ENCODE peak calls at places on chromosomes 16 and 17, in seven cellular contexts. U is adrenal gland; C is stomach; E is kidney; N is left lung; M is upper lobe of right lung; B is naive thymus-derived CD4-positive, alpha-beta T cell. S is an unnamed sample. For H3K4me1, the result is how much of the 10 kb centered on the place peaks cover.

GRCh38 chr16:82867425-82867824 is 240.7 kb downstream of the CDH13 start:
- DNase-seq in B (no peak), U (peak), M (no peak), C (no peak), E (no peak), N (no peak), S (no peak)

GRCh38 chr16:89004209-89004831 is 27.3 kb upstream of the CBFA2T3 start:
- DNase-seq in C (no peak), E (peak), M (no peak), N (peak), B (no peak), U (no peak), S (no peak)

GRCh38 chr16:25264599-25264998 is 7.0 kb upstream of the ZKSCAN2 start:
- DNase-seq in N (no peak), C (no peak), E (no peak), U (no peak), M (no peak), B (no peak), S (no peak)

GRCh38 chr17:56074366-56074765 is 78.9 kb upstream of the ANKFN1 start:
- DNase-seq in M (no peak), U (no peak), B (no peak), C (no peak), E (no peak), N (no peak), S (no peak)

GRCh38 chr16:54072237-54072636 is 214.3 kb downstream of the IRX3 start:
- DNase-seq in B (no peak), U (no peak), N (no peak), E (no peak), M (no peak), C (no peak), S (no peak)

GRCh38 chr17:34252138-34252889 is 2.8 kb upstream of the CCL2 start:
- DNase-seq in B (no peak), U (peak), M (peak), E (peak), N (peak), C (peak), S (no peak)

GRCh38 chr17:77332981-77333685 is 192.4 kb downstream of the SEC14L1 start:
- DNase-seq in M (peak), E (no peak), B (no peak), U (peak), N (no peak), C (peak), S (peak)

GRCh38 chr16:30142672-30143346 is 19.8 kb upstream of the MAPK3 start:
- DNase-seq in N (no peak), C (no peak), U (no peak), B (no peak), M (no peak), E (no peak), S (no peak)

GRCh38 chr17:29291163-29291752 is 2.7 kb downstream of the NUFIP2 start:
- DNase-seq in U (no peak), N (no peak), C (no peak), E (no peak), B (peak), M (no peak), S (peak)

GRCh38 chr16:31499928-31500327 is 8.3 kb downstream of the RUSF1 start:
- DNase-seq in M (no peak), N (no peak), U (no peak), C (no peak), B (no peak), E (no peak), S (no peak)

GRCh38 chr17:78412403-78412802 is 34.0 kb downstream of the PGS1 start:
- DNase-seq in E (peak), N (no peak), U (no peak), C (no peak), B (no peak), M (peak), S (peak)
- H3K4me1 ChIP-seq in E (under half), N (half or more), U (under half), C (half or more), B (under half), M (half or more), S (half or more)

GRCh38 chr17:63598284-63598683 is 2.4 kb upstream of the TACO1 start:
- DNase-seq in C (no peak), M (no peak), B (no peak), N (no peak), U (no peak), E (no peak), S (peak)

GRCh38 chr17:63596856-63597557 is 3.7 kb upstream of the TACO1 start:
- DNase-seq in M (no peak), E (no peak), U (no peak), N (no peak), C (no peak), B (no peak), S (peak)

GRCh38 chr17:63600569-63601438 is at the start of gene TACO1:
- DNase-seq in C (peak), U (peak), M (peak), N (peak), E (peak), B (peak), S (peak)

GRCh38 chr17:63601439-63602371 is 1.0 kb downstream of the TACO1 start:
- DNase-seq in M (no peak), B (no peak), C (no peak), E (no peak), U (no peak), N (no peak), S (no peak)
- H3K27ac ChIP-seq in M (peak), B (peak), C (peak), E (peak), U (peak), N (no peak), S (peak)

GRCh38 chr16:3179651-3180050 is 8.4 kb upstream of the OR1F1 start:
- DNase-seq in E (peak), U (no peak), M (peak), B (no peak), C (no peak), N (no peak), S (no peak)

GRCh38 chr16:3182608-3183444 is 5.2 kb upstream of the OR1F1 start:
- DNase-seq in C (peak), U (no peak), M (no peak), N (no peak), E (no peak), B (no peak), S (peak)

GRCh38 chr16:3183445-3184139 is 4.4 kb upstream of the OR1F1 start:
- DNase-seq in M (no peak), C (no peak), N (no peak), E (no peak), U (no peak), B (no peak), S (no peak)

GRCh38 chr16:3175157-3176153 is 12.5 kb upstream of the OR1F1 start:
- DNase-seq in C (no peak), U (no peak), M (no peak), N (no peak), E (peak), B (no peak), S (no peak)

GRCh38 chr16:3180445-3180878 is 7.5 kb upstream of the OR1F1 start:
- DNase-seq in N (no peak), M (no peak), C (no peak), E (no peak), B (no peak), U (no peak), S (no peak)
- H3K4me3 ChIP-seq in N (no peak), M (no peak), C (no peak), E (no peak), B (no peak), U (no peak), S (no peak)

GRCh38 chr17:20200016-20200788 is 191.0 kb downstream of the SPECC1 start:
- DNase-seq in B (no peak), M (no peak), N (no peak), E (no peak), U (no peak), C (no peak), S (no peak)

GRCh38 chr17:20196314-20196713 is 187.2 kb downstream of the SPECC1 start:
- DNase-seq in E (no peak), M (no peak), N (no peak), C (no peak), U (no peak), B (no peak), S (no peak)

GRCh38 chr17:20202141-20202574 is 193.0 kb downstream of the SPECC1 start:
- DNase-seq in M (no peak), B (no peak), E (no peak), U (no peak), N (no peak), C (no peak), S (no peak)

GRCh38 chr17:20201059-20201458 is 191.9 kb downstream of the SPECC1 start:
- DNase-seq in B (no peak), M (no peak), C (no peak), E (no peak), N (no peak), U (no peak), S (no peak)

GRCh38 chr17:20197527-20197926 is 188.4 kb downstream of the SPECC1 start:
- DNase-seq in C (no peak), B (no peak), N (no peak), U (no peak), E (no peak), M (no peak), S (no peak)
- H3K4me1 ChIP-seq in C (under half), B (under half), N (under half), U (under half), E (under half), M (under half), S (under half)

DNA sequence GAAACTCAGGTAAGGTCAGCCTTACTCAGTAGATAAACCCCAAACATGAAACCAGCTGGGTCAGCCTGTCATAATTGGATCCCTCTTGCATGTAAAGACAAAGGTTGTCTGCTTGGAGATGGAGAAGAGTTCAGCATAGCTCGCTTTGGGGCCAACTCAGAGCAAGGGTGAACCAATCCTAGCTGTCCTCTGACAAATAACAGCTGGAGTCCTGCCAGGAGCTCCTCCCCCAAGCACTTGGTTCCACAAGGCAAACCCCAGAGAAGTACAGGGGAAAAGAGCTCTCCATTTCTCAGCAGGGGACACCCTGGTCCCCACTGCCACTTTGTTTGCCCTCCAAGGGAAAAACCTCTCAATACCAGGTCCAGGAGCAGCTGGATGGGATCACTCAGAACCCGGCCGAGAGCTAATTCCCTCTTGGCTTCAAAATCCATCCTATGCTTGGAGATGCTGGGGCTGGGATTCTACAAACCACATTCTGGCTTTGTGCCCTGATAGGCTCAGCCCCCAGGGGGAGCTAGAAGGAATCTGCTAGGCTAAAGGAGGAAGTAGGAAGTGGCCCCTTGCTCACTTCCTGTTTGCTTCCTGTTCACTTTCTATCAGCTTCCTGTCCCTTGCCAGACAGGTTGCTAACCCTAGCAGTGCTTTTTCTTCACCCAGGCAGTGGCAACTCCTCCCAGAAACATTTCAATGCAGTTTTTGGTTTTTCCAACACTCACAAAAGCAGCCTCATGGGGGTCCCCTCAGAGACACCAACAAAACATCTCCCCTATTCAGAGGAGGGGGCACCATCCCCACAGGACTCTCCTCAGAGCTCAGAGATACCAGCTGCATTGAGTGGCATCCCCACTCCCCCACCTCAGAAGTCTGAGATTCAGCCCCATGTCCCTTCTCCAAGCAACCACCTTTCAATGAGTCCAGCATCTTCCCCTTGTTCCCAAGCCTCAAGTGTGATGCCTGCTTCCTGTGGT is 30.7 kb downstream of the CDRT4 start:
- DNase-seq in B (peak), N (no peak), M (no peak), C (peak), E (no peak), U (peak), S (peak)
- H3K27ac ChIP-seq in B (no peak), N (peak), M (peak), C (peak), E (peak), U (no peak), S (no peak)

GRCh38 chr16:66270333-66270927 is 96.1 kb upstream of the CDH5 start:
- DNase-seq in B (peak), U (peak), M (peak), C (peak), E (peak), N (peak), S (peak)

GRCh38 chr16:66272461-66272860 is 94.0 kb upstream of the CDH5 start:
- DNase-seq in E (no peak), M (no peak), U (peak), C (no peak), N (no peak), B (no peak), S (no peak)

GRCh38 chr16:66271074-66272060 is 95.1 kb upstream of the CDH5 start:
- DNase-seq in U (peak), N (peak), B (no peak), M (no peak), C (no peak), E (no peak), S (no peak)

GRCh38 chr16:66267287-66268137 is 99.0 kb upstream of the CDH5 start:
- DNase-seq in B (no peak), M (peak), E (no peak), C (no peak), U (peak), N (no peak), S (no peak)

DNA sequence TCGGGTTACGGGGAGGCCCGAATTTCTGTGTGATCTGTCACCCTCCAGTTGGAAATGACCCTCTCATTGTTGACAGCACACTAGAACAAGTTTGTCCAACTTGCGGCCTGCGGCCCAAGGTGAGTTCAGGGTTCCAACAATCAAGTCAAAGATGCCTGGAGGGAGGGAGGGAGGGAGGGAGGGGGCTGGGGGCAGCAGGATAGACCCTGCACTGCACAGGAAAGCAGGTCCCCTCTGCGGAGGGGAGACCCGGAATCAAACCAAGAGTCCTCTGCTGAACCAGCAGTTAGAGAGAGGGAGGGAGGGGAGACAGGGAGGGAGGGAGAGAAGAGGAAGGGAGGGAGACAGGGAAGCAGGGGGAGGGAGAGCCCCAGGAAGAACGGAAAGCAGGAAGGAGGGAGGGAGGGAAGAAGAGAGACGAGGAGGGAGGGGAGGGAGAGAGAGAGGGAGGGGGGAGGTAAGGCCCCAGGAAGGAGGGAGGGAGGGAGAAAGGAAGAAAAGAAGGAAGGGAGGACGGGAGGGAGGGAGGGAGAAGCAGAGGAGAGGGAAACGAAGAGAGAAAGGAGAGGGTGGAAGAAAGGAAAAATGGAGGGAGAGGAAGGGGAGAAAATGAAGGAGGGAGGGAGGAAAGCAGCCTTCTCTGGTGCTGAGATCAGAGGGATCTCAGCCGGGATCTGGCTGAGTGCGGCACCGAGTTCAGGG is 96.7 kb upstream of the CDH5 start:
- DNase-seq in E (no peak), U (peak), B (no peak), C (no peak), M (no peak), N (no peak), S (no peak)
- H3K4me3 ChIP-seq in E (peak), U (no peak), B (no peak), C (peak), M (peak), N (no peak), S (no peak)

GRCh38 chr17:72030067-72030899 is 90.5 kb upstream of the SOX9 start:
- DNase-seq in B (no peak), U (peak), E (no peak), M (peak), N (peak), C (peak), S (no peak)
- H3K4me1 ChIP-seq in B (under half), U (under half), E (under half), M (under half), N (under half), C (under half), S (under half)

GRCh38 chr17:10729334-10730193 is at the start of gene TMEM220:
- DNase-seq in B (peak), E (peak), U (peak), C (peak), M (peak), N (peak), S (peak)
- H3K27ac ChIP-seq in B (peak), E (peak), U (peak), C (peak), M (peak), N (peak), S (no peak)